ENCODE peak calls at places on chromosomes 16 and 17, in four cellular contexts. V is transverse colon, G is omental fat pad, U is endothelial cell. F is an unnamed sample.

GRCh38 chr17:61140386-61140785 is 259.3 kb upstream of the TBX2 start:
- DNase-seq in U (no peak), V (no peak), G (no peak), F (no peak)

GRCh38 chr16:73506568-73507056 is 458.7 kb upstream of the ZFHX3 start:
- DNase-seq in U (no peak), V (no peak), G (no peak), F (no peak)

GRCh38 chr17:48626470-48627241 is 498 bp upstream of the HOXB9 start:
- DNase-seq in G (peak; percentile 48), U (no peak), V (peak; percentile 80), F (peak; percentile 82)

GRCh38 chr17:69945698-69946185 is 129.3 kb upstream of the KCNJ16 start:
- DNase-seq in U (no peak), V (no peak), G (no peak), F (no peak)

GRCh38 chr16:55832788-55833583 is at the start of gene CES1:
- DNase-seq in G (no peak), U (peak; percentile 18), V (peak; percentile 17), F (no peak)

GRCh38 chr16:81140930-81141780 is 45.0 kb upstream of the GCSH start:
- DNase-seq in G (no peak), U (peak; percentile 16), V (no peak), F (no peak)

GRCh38 chr16:88333645-88334516 is 48.9 kb upstream of the ZNF469 start:
- DNase-seq in V (no peak), U (no peak), G (no peak), F (no peak)

GRCh38 chr17:50953831-50954601 is 87.9 kb upstream of the TOB1 start:
- DNase-seq in U (peak; percentile 44), G (no peak), V (peak; percentile 43), F (no peak)

GRCh38 chr17:290626-291025 is 62.0 kb downstream of the RPH3AL start:
- DNase-seq in U (no peak), G (no peak), V (no peak), F (peak; percentile 15)

GRCh38 chr17:43171761-43172487 is 910 bp downstream of the NBR1 start:
- DNase-seq in G (no peak), V (peak; percentile 49), U (peak; percentile 20), F (no peak)

GRCh38 chr17:16013943-16014407 is 14.4 kb downstream of the TTC19 start:
- DNase-seq in V (no peak), G (no peak), U (peak; percentile 43), F (no peak)

GRCh38 chr16:5633845-5634440 is 536.3 kb upstream of the EEF2KMT start:
- DNase-seq in G (no peak), V (no peak), U (no peak), F (no peak)

GRCh38 chr16:188674-189073 is 8.4 kb downstream of the HBQ1 start:
- DNase-seq in U (no peak), V (no peak), G (no peak), F (no peak)

GRCh38 chr17:1179635-1180433 is at the start of gene ABR:
- DNase-seq in V (peak; percentile 46), U (peak; percentile 44), G (no peak), F (no peak)

GRCh38 chr16:47033176-47033575 is 59.7 kb upstream of the DNAJA2 start:
- DNase-seq in U (no peak), V (no peak), G (no peak), F (no peak)

GRCh38 chr17:20896153-20896649 is 146.6 kb downstream of the USP22 start:
- DNase-seq in U (no peak), G (no peak), V (peak; percentile 13), F (no peak)

GRCh38 chr17:48728232-48729231 is at the start of gene HOXB13:
- DNase-seq in U (no peak), V (peak; percentile 73), G (no peak), F (peak; percentile 77)

GRCh38 chr17:19304209-19304608 is 58.3 kb downstream of the B9D1 start:
- DNase-seq in V (peak; percentile 74), U (peak; percentile 26), G (no peak), F (no peak)

GRCh38 chr17:82926081-82926480 is 86.3 kb upstream of the ZNF750 start:
- DNase-seq in U (no peak), G (no peak), V (no peak), F (no peak)

GRCh38 chr16:53518550-53519416 is 15.8 kb upstream of the AKTIP start:
- DNase-seq in G (no peak), V (peak; percentile 71), U (peak; percentile 54), F (no peak)

GRCh38 chr16:81547194-81547918 is 102.7 kb downstream of the CMIP start:
- DNase-seq in V (no peak), G (no peak), U (no peak), F (no peak)

GRCh38 chr16:52050418-52050817 is 496.5 kb downstream of the TOX3 start:
- DNase-seq in V (no peak), G (no peak), U (no peak), F (no peak)

GRCh38 chr17:80782536-80783427 is 208.9 kb upstream of the CHMP6 start:
- DNase-seq in V (no peak), G (no peak), U (no peak), F (no peak)

GRCh38 chr17:49438439-49438861 is 23.8 kb upstream of the PHB1 start:
- DNase-seq in U (no peak), V (no peak), G (no peak), F (no peak)

GRCh38 chr16:30353438-30354129 is 1.5 kb downstream of the CD2BP2 start:
- DNase-seq in G (no peak), U (no peak), V (peak; percentile 15), F (no peak)

GRCh38 chr17:32267690-32268205 is 2.1 kb downstream of the RHBDL3 start:
- DNase-seq in G (no peak), V (no peak), U (no peak), F (no peak)

GRCh38 chr17:77802811-77803220 is 155.7 kb upstream of the TNRC6C start:
- DNase-seq in V (no peak), G (no peak), U (peak; percentile 34), F (no peak)

GRCh38 chr16:67430504-67431076 is 331 bp upstream of the HSD11B2 start:
- DNase-seq in V (peak; percentile 89), U (peak; percentile 16), G (no peak), F (no peak)

GRCh38 chr16:56269824-56270684 is 78.8 kb downstream of the GNAO1 start:
- DNase-seq in V (peak; percentile 40), G (no peak), U (no peak), F (no peak)

GRCh38 chr17:75753193-75753513 is 11.8 kb downstream of the GALK1 start:
- DNase-seq in G (no peak), U (no peak), V (no peak), F (no peak)

GRCh38 chr17:75755205-75755901 is 9.6 kb downstream of the GALK1 start:
- DNase-seq in U (no peak), V (no peak), G (no peak), F (no peak)

GRCh38 chr17:75752405-75753192 is 12.4 kb downstream of the GALK1 start:
- DNase-seq in U (no peak), V (no peak), G (no peak), F (no peak)

GRCh38 chr17:75754378-75755204 is 10.4 kb downstream of the GALK1 start:
- DNase-seq in U (no peak), V (no peak), G (no peak), F (no peak)

GRCh38 chr17:75753514-75754377 is 11.2 kb downstream of the GALK1 start:
- DNase-seq in U (peak; percentile 73), G (no peak), V (peak; percentile 74), F (peak; percentile 55)
- TF ChIP-seq CTCF in U (peak; percentile 61), G (no peak), V (no peak), F (no peak)

GRCh38 chr16:89696598-89697128 is 4.8 kb downstream of the SPATA2L start:
- DNase-seq in V (peak; percentile 59), U (no peak), G (no peak), F (no peak)

GRCh38 chr16:89697616-89698331 is 3.7 kb downstream of the SPATA2L start:
- DNase-seq in U (no peak), G (no peak), V (no peak), F (no peak)

GRCh38 chr16:89695875-89696597 is 5.5 kb downstream of the SPATA2L start:
- DNase-seq in G (no peak), V (no peak), U (no peak), F (no peak)

GRCh38 chr16:89695086-89695874 is 6.2 kb downstream of the SPATA2L start:
- DNase-seq in U (no peak), V (no peak), G (no peak), F (no peak)

GRCh38 chr16:89697161-89697615 is 4.3 kb downstream of the SPATA2L start:
- DNase-seq in V (no peak), U (no peak), G (no peak), F (no peak)
- TF ChIP-seq CTCF in V (no peak), U (no peak), G (no peak), F (no peak)

DNA sequence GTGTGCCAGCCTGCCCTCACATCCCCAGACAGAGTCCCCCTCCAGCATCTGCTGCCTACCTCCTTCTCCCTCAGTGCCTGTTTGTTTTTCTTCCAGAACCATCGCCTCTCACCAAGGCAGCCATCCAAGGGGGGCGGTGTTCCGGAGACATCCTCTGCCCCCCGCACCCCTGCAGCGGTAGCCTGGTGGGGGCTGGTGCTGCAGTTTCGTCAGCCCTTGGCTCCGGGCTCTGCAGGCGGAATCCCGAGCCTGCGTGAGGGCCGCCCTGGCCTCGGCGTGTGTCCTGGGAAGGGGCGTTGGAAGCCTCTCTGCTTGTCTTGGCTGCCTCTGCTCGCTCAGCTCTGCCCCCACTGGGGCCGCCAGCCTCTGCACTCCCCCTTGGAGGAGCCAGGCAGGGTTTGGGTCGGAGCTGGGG is 126.0 kb upstream of the CIBAR2 start:
- DNase-seq in G (no peak), V (peak; percentile 58), U (peak; percentile 40), F (no peak)
- TF ChIP-seq CTCF in G (no peak), V (no peak), U (no peak), F (no peak)

DNA sequence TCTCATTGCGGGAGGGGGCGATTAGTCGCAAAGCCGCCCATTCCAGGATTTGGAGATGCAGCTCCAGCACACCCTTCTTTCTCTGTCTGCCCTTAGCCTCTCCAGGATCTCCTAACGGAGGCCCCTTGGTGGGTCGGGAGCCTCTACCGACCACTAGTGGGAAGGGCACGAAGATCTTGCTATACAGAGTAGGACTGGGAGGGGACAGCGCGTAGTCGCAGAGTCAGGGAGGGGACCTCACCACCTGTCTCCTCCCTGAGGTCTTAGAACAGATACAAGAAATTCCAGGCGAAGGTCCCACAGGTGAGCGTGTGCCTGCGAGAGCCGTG is 569 bp upstream of the SMTNL2 start:
- DNase-seq in U (peak; percentile 59), G (no peak), V (no peak), F (no peak)
- TF ChIP-seq CTCF in U (no peak), G (no peak), V (no peak), F (peak; percentile 50)

GRCh38 chr17:67575325-67575724 is 142.4 kb upstream of the NOL11 start:
- DNase-seq in G (no peak), U (no peak), V (peak; percentile 22), F (no peak)
- TF ChIP-seq CTCF in G (no peak), U (no peak), V (no peak), F (no peak)

GRCh38 chr16:63292036-63292435 is 1255.8 kb upstream of the CDH8 start:
- DNase-seq in U (no peak), V (no peak), G (no peak), F (no peak)

GRCh38 chr16:63287411-63287810 is 1251.2 kb upstream of the CDH8 start:
- DNase-seq in V (no peak), U (no peak), G (no peak), F (no peak)

GRCh38 chr16:63289834-63290460 is 1253.7 kb upstream of the CDH8 start:
- DNase-seq in V (peak; percentile 15), G (no peak), U (peak; percentile 60), F (peak; percentile 20)
- TF ChIP-seq CTCF in V (peak; percentile 81), G (no peak), U (peak; percentile 79), F (peak; percentile 72)

GRCh38 chr16:4364196-4365013 is 7.2 kb upstream of the VASN start:
- DNase-seq in V (no peak), G (no peak), U (no peak), F (no peak)
- TF ChIP-seq CTCF in V (no peak), G (no peak), U (no peak), F (no peak)